ENCODE peak calls at places on chromosomes 12 and 14, in nine cellular contexts. L is heart left ventricle, T is heart right ventricle, Q is lower lobe of right lung, H is upper lobe of right lung, O is right cardiac atrium, V is Panc1, A is HepG2, B is right lobe of liver. X is an unnamed sample. For H3K4me1, the result is how much of the 10 kb centered on the place peaks cover.

GRCh38 chr14:93912785-93913184 is 14.4 kb upstream of the FAM181A start:
- ATAC-seq in L (peak), T (peak), Q (no peak), H (no peak), O (no peak), V (no peak), A (no peak), B (no peak), X (no peak)

GRCh38 chr14:77682158-77682553 is 25.7 kb downstream of the ALKBH1 start:
- ATAC-seq in L (peak), T (peak), Q (no peak), H (peak), O (no peak), V (no peak), A (no peak), B (no peak), X (no peak)

GRCh38 chr12:24947541-24948451 is 1.1 kb downstream of the BCAT1 start:
- ATAC-seq in L (no peak), T (no peak), Q (no peak), H (no peak), O (no peak), V (no peak), A (no peak), B (no peak), X (no peak)

GRCh38 chr14:65211341-65211987 is 109.1 kb upstream of the MAX start:
- ATAC-seq in L (no peak), T (no peak), Q (no peak), H (no peak), O (no peak), V (peak), A (peak), B (no peak), X (no peak)

GRCh38 chr14:89707086-89707485 is 247.4 kb downstream of the EFCAB11 start:
- ATAC-seq in L (no peak), T (no peak), Q (no peak), H (no peak), O (no peak), V (no peak), A (no peak), B (no peak), X (no peak)

GRCh38 chr14:72822946-72823611 is 70.8 kb downstream of the DPF3 start:
- ATAC-seq in L (peak), T (peak), Q (no peak), H (no peak), O (peak), V (no peak), A (no peak), B (no peak), X (no peak)

GRCh38 chr12:42091769-42092168 is 52.9 kb downstream of the GXYLT1 start:
- ATAC-seq in L (no peak), T (no peak), Q (no peak), H (no peak), O (no peak), V (no peak), A (no peak), B (no peak), X (no peak)

GRCh38 chr12:12032260-12032761 is 38.4 kb upstream of the BCL2L14 start:
- ATAC-seq in L (no peak), T (no peak), Q (no peak), H (no peak), O (peak), V (no peak), A (peak), B (peak), X (no peak)

GRCh38 chr14:104094709-104095425 is 9.4 kb downstream of the ASPG start:
- ATAC-seq in L (peak), T (peak), Q (peak), H (peak), O (peak), V (peak), A (peak), B (peak), X (no peak)

GRCh38 chr12:118098456-118098855 is 5.4 kb downstream of the VSIG10 start:
- ATAC-seq in L (no peak), T (no peak), Q (no peak), H (no peak), O (no peak), V (no peak), A (no peak), B (no peak), X (no peak)

GRCh38 chr12:94112116-94112515 is 36.3 kb upstream of the PLXNC1 start:
- ATAC-seq in L (peak), T (no peak), Q (peak), H (peak), O (no peak), V (no peak), A (no peak), B (peak), X (no peak)

GRCh38 chr12:9796346-9796745 is 30.9 kb upstream of the KLRF1 start:
- ATAC-seq in L (no peak), T (no peak), Q (no peak), H (no peak), O (no peak), V (no peak), A (no peak), B (no peak), X (no peak)

GRCh38 chr12:101839324-101840283 is 8.8 kb upstream of the GNPTAB start:
- ATAC-seq in L (peak), T (peak), Q (peak), H (peak), O (peak), V (peak), A (peak), B (peak), X (peak)

GRCh38 chr12:28535216-28535615 is 345.0 kb downstream of the CCDC91 start:
- ATAC-seq in L (no peak), T (no peak), Q (no peak), H (no peak), O (no peak), V (no peak), A (no peak), B (no peak), X (no peak)

GRCh38 chr14:23723911-23724310 is 87.7 kb downstream of the DHRS2 start:
- ATAC-seq in L (no peak), T (no peak), Q (no peak), H (no peak), O (no peak), V (no peak), A (no peak), B (no peak), X (no peak)

GRCh38 chr14:64123241-64123956 is 170.8 kb downstream of the ESR2 start:
- ATAC-seq in L (no peak), T (no peak), Q (no peak), H (no peak), O (no peak), V (no peak), A (no peak), B (peak), X (no peak)

GRCh38 chr14:96811265-96811664 is 14.1 kb downstream of the VRK1 start:
- ATAC-seq in L (no peak), T (no peak), Q (no peak), H (no peak), O (no peak), V (no peak), A (no peak), B (no peak), X (no peak)

GRCh38 chr12:32891956-32892355 is 4.6 kb downstream of the PKP2 start:
- ATAC-seq in L (no peak), T (no peak), Q (no peak), H (no peak), O (no peak), V (no peak), A (peak), B (no peak), X (no peak)

GRCh38 chr14:38199768-38200167 is 7.9 kb upstream of the SSTR1 start:
- ATAC-seq in L (no peak), T (no peak), Q (no peak), H (no peak), O (no peak), V (no peak), A (no peak), B (no peak), X (no peak)

GRCh38 chr14:68979722-68980552 is 835 bp upstream of the ACTN1 start:
- ATAC-seq in L (peak), T (peak), Q (peak), H (peak), O (peak), V (peak), A (peak), B (peak), X (peak)

GRCh38 chr12:42741771-42742510 is 152.4 kb upstream of the PRICKLE1 start:
- ATAC-seq in L (peak), T (peak), Q (no peak), H (no peak), O (no peak), V (peak), A (no peak), B (no peak), X (no peak)

GRCh38 chr14:105343194-105343593 is 28.6 kb downstream of the PACS2 start:
- ATAC-seq in L (no peak), T (no peak), Q (no peak), H (no peak), O (no peak), V (no peak), A (no peak), B (no peak), X (no peak)

GRCh38 chr12:24591079-24591626 is 357.7 kb downstream of the BCAT1 start:
- ATAC-seq in L (no peak), T (no peak), Q (no peak), H (no peak), O (no peak), V (no peak), A (no peak), B (no peak), X (no peak)

GRCh38 chr12:39605501-39605900 is 14.1 kb downstream of the ABCD2 start:
- ATAC-seq in L (no peak), T (no peak), Q (no peak), H (no peak), O (no peak), V (no peak), A (no peak), B (no peak), X (no peak)

GRCh38 chr14:99212646-99213045 is 59.4 kb downstream of the BCL11B start:
- ATAC-seq in L (no peak), T (no peak), Q (no peak), H (no peak), O (no peak), V (no peak), A (no peak), B (no peak), X (no peak)

GRCh38 chr14:23153891-23154796 is 29.3 kb downstream of the SLC7A8 start:
- ATAC-seq in L (peak), T (peak), Q (peak), H (peak), O (peak), V (no peak), A (peak), B (peak), X (peak)

GRCh38 chr12:104219908-104220404 is 4.4 kb downstream of the TXNRD1 start:
- ATAC-seq in L (peak), T (peak), Q (peak), H (peak), O (peak), V (peak), A (peak), B (no peak), X (peak)

GRCh38 chr14:50801706-50802105 is 29.3 kb downstream of the NIN start:
- ATAC-seq in L (no peak), T (no peak), Q (no peak), H (no peak), O (no peak), V (no peak), A (no peak), B (no peak), X (no peak)

GRCh38 chr14:89481167-89481566 is 64.1 kb upstream of the FOXN3 start:
- ATAC-seq in L (peak), T (peak), Q (peak), H (peak), O (peak), V (no peak), A (no peak), B (no peak), X (peak)

GRCh38 chr12:75553398-75553797 is 42.0 kb upstream of the KRR1 start:
- ATAC-seq in L (peak), T (peak), Q (peak), H (peak), O (no peak), V (peak), A (no peak), B (no peak), X (no peak)

GRCh38 chr12:46382425-46382973 is 9.9 kb upstream of the SLC38A2 start:
- ATAC-seq in L (no peak), T (no peak), Q (no peak), H (no peak), O (no peak), V (no peak), A (no peak), B (no peak), X (no peak)

GRCh38 chr12:46378530-46378929 is 6.0 kb upstream of the SLC38A2 start:
- ATAC-seq in L (no peak), T (no peak), Q (no peak), H (no peak), O (no peak), V (no peak), A (no peak), B (no peak), X (no peak)

GRCh38 chr12:46380881-46381280 is 8.3 kb upstream of the SLC38A2 start:
- ATAC-seq in L (no peak), T (no peak), Q (no peak), H (no peak), O (no peak), V (no peak), A (no peak), B (no peak), X (no peak)

GRCh38 chr12:46379352-46379751 is 6.8 kb upstream of the SLC38A2 start:
- ATAC-seq in L (no peak), T (no peak), Q (no peak), H (no peak), O (no peak), V (no peak), A (no peak), B (no peak), X (no peak)

DNA sequence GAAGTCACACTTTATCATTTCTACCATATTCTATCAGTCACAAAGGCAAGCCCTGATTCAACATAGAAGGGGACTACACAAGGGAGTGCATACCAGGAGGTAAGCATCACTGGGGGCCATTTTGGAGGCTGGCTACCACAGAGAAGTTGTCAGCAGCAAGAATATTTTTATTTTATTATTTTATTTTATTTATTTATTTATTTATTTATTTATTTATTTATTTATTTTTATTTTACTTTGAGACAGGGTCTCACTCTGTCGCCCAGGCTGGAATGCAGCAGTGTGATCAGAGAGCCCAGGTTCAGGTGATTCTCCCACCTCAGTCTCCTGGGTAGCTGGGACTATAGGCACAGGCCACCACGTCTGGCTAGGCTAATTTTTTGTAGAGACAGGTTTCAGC is 7.8 kb upstream of the SLC38A2 start:
- ATAC-seq in L (no peak), T (no peak), Q (no peak), H (no peak), O (no peak), V (no peak), A (no peak), B (no peak), X (no peak)
- H3K4me1 ChIP-seq in L (under half), T (under half), Q (under half), H (under half), O (under half), V (under half), A (half or more), B (under half), X (under half)

GRCh38 chr12:128318946-128319345 is 52.0 kb downstream of the TMEM132C start:
- ATAC-seq in L (no peak), T (no peak), Q (no peak), H (no peak), O (no peak), V (no peak), A (no peak), B (no peak), X (no peak)
- H3K4me1 ChIP-seq in L (under half), T (under half), Q (under half), H (under half), O (under half), V (under half), A (under half), B (under half), X (under half)

GRCh38 chr12:117041798-117042170 is 57.4 kb downstream of the TESC start:
- ATAC-seq in L (no peak), T (no peak), Q (no peak), H (no peak), O (no peak), V (no peak), A (no peak), B (no peak), X (no peak)
- H3K4me1 ChIP-seq in L (under half), T (under half), Q (under half), H (under half), O (under half), V (under half), A (half or more), B (under half), X (under half)

GRCh38 chr12:34204830-34205285 is 182.6 kb downstream of the ALG10 start:
- ATAC-seq in L (peak), T (peak), Q (no peak), H (no peak), O (no peak), V (no peak), A (no peak), B (no peak), X (no peak)

GRCh38 chr12:34203866-34204620 is 181.7 kb downstream of the ALG10 start:
- ATAC-seq in L (no peak), T (no peak), Q (no peak), H (no peak), O (no peak), V (no peak), A (no peak), B (no peak), X (no peak)

DNA sequence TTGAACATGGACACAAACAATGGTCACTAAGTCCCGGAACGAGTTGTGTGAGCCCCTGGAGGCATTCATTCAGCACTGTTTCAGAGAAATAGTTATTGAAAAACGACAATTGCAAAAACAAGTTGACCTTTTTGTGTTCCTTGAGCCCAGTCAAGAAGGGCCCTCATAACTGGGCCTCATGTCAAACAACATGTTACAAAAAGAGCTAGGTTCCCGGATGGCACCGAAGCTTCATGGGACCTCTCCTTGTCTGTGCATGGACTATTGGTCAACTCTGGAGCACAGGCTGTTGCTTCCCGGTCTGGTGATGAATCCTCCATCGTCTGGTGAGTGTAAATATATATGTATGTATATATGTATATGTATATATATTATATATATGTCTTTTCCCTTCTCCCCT is 176.6 kb downstream of the ALG10 start:
- ATAC-seq in L (no peak), T (no peak), Q (no peak), H (no peak), O (no peak), V (no peak), A (no peak), B (no peak), X (no peak)
- H3K4me1 ChIP-seq in L (under half), T (under half), Q (under half), H (under half), O (under half), V (under half), A (under half), B (under half), X (under half)

GRCh38 chr14:61065671-61066070 is 84.6 kb downstream of the SLC38A6 start:
- ATAC-seq in L (no peak), T (no peak), Q (no peak), H (no peak), O (no peak), V (no peak), A (no peak), B (no peak), X (no peak)
- H3K4me1 ChIP-seq in L (under half), T (under half), Q (under half), H (under half), O (under half), V (under half), A (under half), B (under half), X (under half)

DNA sequence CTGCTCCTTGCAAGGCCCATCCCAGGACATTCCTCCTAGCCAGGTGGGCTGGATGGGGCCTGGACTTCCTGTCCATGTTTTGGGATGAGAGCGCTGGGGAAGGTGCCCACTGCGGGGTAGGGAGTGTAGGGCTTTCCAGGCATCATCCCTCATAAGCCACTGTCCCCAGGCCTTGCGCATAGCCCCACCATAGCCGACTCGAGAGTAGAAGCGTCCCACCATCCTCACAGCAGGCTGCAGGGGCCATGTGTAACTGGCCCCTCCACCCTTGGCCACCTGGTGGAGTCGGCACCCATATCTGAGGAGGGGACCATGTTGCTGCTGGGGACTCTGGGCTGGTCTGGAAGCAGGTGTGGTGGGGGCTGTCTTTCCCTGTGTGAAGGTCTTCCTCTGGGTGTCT is 30.5 kb downstream of the SH2B3 start:
- ATAC-seq in L (no peak), T (no peak), Q (no peak), H (no peak), O (no peak), V (peak), A (peak), B (no peak), X (no peak)
- H3K4me1 ChIP-seq in L (half or more), T (half or more), Q (half or more), H (half or more), O (under half), V (half or more), A (under half), B (under half), X (under half)

GRCh38 chr12:64733857-64734256 is 25.3 kb downstream of the GNS start:
- ATAC-seq in L (peak), T (peak), Q (peak), H (peak), O (peak), V (peak), A (peak), B (no peak), X (no peak)

GRCh38 chr12:64739778-64740177 is 19.4 kb downstream of the GNS start:
- ATAC-seq in L (no peak), T (no peak), Q (no peak), H (no peak), O (no peak), V (peak), A (no peak), B (no peak), X (no peak)

GRCh38 chr12:64736771-64737170 is 22.4 kb downstream of the GNS start:
- ATAC-seq in L (no peak), T (no peak), Q (no peak), H (no peak), O (no peak), V (no peak), A (no peak), B (no peak), X (no peak)

GRCh38 chr12:64735447-64735846 is 23.8 kb downstream of the GNS start:
- ATAC-seq in L (no peak), T (no peak), Q (no peak), H (no peak), O (no peak), V (no peak), A (no peak), B (no peak), X (no peak)

GRCh38 chr12:64737539-64737938 is 21.7 kb downstream of the GNS start:
- ATAC-seq in L (no peak), T (no peak), Q (no peak), H (no peak), O (no peak), V (no peak), A (no peak), B (no peak), X (no peak)
- H3K4me1 ChIP-seq in L (under half), T (under half), Q (under half), H (under half), O (under half), V (under half), A (under half), B (under half), X (under half)

DNA sequence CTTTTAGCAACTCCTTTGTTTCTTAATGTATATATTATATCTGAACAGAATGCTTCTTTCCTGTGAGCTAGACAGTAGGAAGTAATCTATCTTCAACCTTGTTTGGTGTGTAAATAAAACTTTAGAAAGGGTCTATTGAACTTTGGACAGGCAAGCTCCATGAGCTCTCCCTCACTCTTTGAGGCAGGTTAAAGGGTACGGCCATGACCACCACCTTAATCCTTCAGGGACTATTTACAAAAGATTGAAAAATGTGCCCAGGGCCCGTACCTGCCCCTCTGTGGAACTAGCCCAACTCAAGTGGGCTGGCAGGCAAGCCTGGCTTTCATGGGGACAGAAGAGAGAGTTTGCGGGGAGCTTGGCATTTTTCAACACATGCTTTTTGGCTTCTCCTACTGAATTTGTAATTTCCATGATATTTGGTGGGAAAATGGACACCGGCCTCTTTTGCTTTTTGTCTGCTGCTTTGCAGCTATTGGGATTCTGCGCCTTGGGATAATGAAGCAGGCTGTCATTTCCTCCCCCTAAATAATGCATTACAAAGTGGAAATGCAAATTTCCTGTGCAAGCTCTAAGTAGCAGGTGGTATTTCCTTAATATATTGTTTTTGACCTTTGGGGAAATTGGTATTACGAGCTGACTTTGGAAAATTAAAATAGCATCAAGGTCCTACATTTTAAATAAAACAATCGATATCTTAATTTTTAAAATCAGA is 106.0 kb downstream of the HMGA2 start:
- ATAC-seq in L (no peak), T (no peak), Q (no peak), H (no peak), O (no peak), V (no peak), A (peak), B (no peak), X (no peak)
- H3K4me1 ChIP-seq in L (under half), T (under half), Q (under half), H (under half), O (under half), V (half or more), A (half or more), B (under half), X (under half)